ENCODE peak calls at places on chromosomes 6 and 20, in nine cellular contexts. S is PC-9; L is HFFc6; Z is epithelial cell of esophagus; N is GM12865; X is pancreas; H is CD8-positive, alpha-beta T cell; W is brain microvascular endothelial cell; E is lung. K is an unnamed sample.

GRCh38 chr6:83019741-83020140 is 45.9 kb downstream of the UBE3D start:
- DNase-seq in S (no peak), L (no peak), Z (no peak), N (no peak), X (no peak), H (no peak), W (no peak), E (no peak), K (no peak)

GRCh38 chr6:163586888-163587287 is 172.4 kb downstream of the QKI start:
- DNase-seq in S (no peak), L (no peak), Z (no peak), N (no peak), X (no peak), H (no peak), W (no peak), E (no peak), K (no peak)

GRCh38 chr20:34220581-34220980 is 20.6 kb upstream of the ASIP start:
- DNase-seq in S (no peak), L (peak; percentile 84), Z (peak; percentile 58), N (no peak), X (no peak), H (no peak), W (peak; percentile 38), E (no peak), K (peak; percentile 24)

GRCh38 chr6:161406633-161407032 is 132.8 kb upstream of the AGPAT4 start:
- DNase-seq in S (no peak), L (no peak), Z (peak; percentile 99), N (no peak), X (no peak), H (no peak), W (peak; percentile 93), E (no peak), K (peak; percentile 75)

GRCh38 chr20:36744764-36745191 is 1.1 kb downstream of the NDRG3 start:
- DNase-seq in S (peak; percentile 65), L (peak; percentile 47), Z (peak; percentile 52), N (no peak), X (peak; percentile 62), H (no peak), W (peak; percentile 5), E (no peak), K (no peak)

GRCh38 chr6:45448417-45449389 is 71.0 kb upstream of the SUPT3H start:
- DNase-seq in S (no peak), L (peak; percentile 79), Z (no peak), N (peak; percentile 3), X (no peak), H (no peak), W (no peak), E (no peak), K (peak; percentile 65)

GRCh38 chr6:73309534-73309783 is 44.6 kb downstream of the DPPA5 start:
- DNase-seq in S (no peak), L (no peak), Z (peak; percentile 36), N (no peak), X (no peak), H (no peak), W (no peak), E (no peak), K (no peak)

GRCh38 chr6:107209406-107209939 is 94.2 kb upstream of the BEND3 start:
- DNase-seq in S (no peak), L (no peak), Z (no peak), N (no peak), X (no peak), H (no peak), W (no peak), E (no peak), K (no peak)

GRCh38 chr6:170036916-170037315 is 254.0 kb downstream of the DLL1 start:
- DNase-seq in S (no peak), L (no peak), Z (no peak), N (no peak), X (peak; percentile 29), H (no peak), W (no peak), E (no peak), K (no peak)

GRCh38 chr20:10711903-10712373 is 38.1 kb upstream of the JAG1 start:
- DNase-seq in S (no peak), L (no peak), Z (no peak), N (no peak), X (no peak), H (no peak), W (no peak), E (no peak), K (no peak)

GRCh38 chr20:24677626-24678328 is 208.3 kb downstream of the SYNDIG1 start:
- DNase-seq in S (no peak), L (no peak), Z (no peak), N (no peak), X (no peak), H (no peak), W (no peak), E (no peak), K (no peak)

GRCh38 chr20:58647814-58648501 is 3.1 kb upstream of the STX16 start:
- DNase-seq in S (no peak), L (peak; percentile 70), Z (no peak), N (no peak), X (no peak), H (no peak), W (no peak), E (no peak), K (peak; percentile 74)

GRCh38 chr6:10583509-10583908 is 62.4 kb downstream of the GCNT2 start:
- DNase-seq in S (no peak), L (no peak), Z (no peak), N (no peak), X (no peak), H (no peak), W (no peak), E (no peak), K (no peak)

GRCh38 chr20:18989736-18990474 is 176.3 kb downstream of the SCP2D1 start:
- DNase-seq in S (no peak), L (no peak), Z (no peak), N (no peak), X (no peak), H (no peak), W (no peak), E (no peak), K (no peak)

GRCh38 chr6:41942045-41942851 is 640 bp upstream of the CCND3 start:
- DNase-seq in S (no peak), L (no peak), Z (peak; percentile 79), N (no peak), X (no peak), H (no peak), W (no peak), E (no peak), K (peak; percentile 35)

GRCh38 chr6:127918506-127919427 is 17.9 kb upstream of the THEMIS start:
- DNase-seq in S (no peak), L (no peak), Z (no peak), N (no peak), X (no peak), H (no peak), W (no peak), E (no peak), K (no peak)

GRCh38 chr6:168121308-168121665 is 42.3 kb upstream of the FRMD1 start:
- DNase-seq in S (no peak), L (no peak), Z (no peak), N (no peak), X (peak; percentile 26), H (no peak), W (no peak), E (no peak), K (no peak)

DNA sequence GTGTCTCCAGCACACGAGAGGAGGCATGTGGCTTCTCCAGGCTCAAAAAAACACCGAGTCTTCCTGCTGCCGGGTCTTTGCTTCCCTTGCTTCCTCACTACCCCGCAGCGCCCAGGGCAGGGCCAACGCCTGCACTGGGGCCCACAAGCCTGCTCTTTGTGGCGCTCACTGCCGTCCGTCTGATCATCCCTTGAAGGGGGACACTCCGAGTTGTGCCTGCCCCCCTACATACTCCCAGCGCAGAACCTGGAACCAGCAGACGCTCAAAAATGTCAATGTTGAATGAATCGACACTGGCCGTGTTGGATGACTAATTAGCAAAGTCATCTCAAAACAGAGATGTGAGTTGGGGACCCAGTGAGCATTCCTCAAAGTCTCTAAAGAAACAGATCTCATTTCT is 8.1 kb upstream of the ARFGAP1 start:
- DNase-seq in S (no peak), L (no peak), Z (peak; percentile 9), N (no peak), X (no peak), H (no peak), W (no peak), E (no peak), K (no peak)
- TF ChIP-seq CTCF in S (no peak), L (no peak), Z (no peak), N (no peak), X (no peak), H (no peak), W (no peak), E (no peak), K (no peak)

GRCh38 chr20:46324960-46325703 is 16.8 kb upstream of the CDH22 start:
- DNase-seq in S (peak; percentile 40), L (peak; percentile 34), Z (peak; percentile 40), N (peak; percentile 26), X (no peak), H (no peak), W (peak; percentile 35), E (no peak), K (no peak)
- TF ChIP-seq CTCF in S (peak; percentile 70), L (peak; percentile 69), Z (peak; percentile 32), N (peak; percentile 22), X (no peak), H (no peak), W (peak; percentile 69), E (no peak), K (peak; percentile 48)

GRCh38 chr6:137589067-137589848 is 95.1 kb upstream of the OLIG3 start:
- DNase-seq in S (peak; percentile 50), L (peak; percentile 21), Z (peak; percentile 77), N (peak; percentile 92), X (no peak), H (peak; percentile 51), W (peak; percentile 29), E (no peak), K (peak; percentile 13)
- TF ChIP-seq CTCF in S (peak; percentile 96), L (peak; percentile 63), Z (peak; percentile 64), N (peak; percentile 80), X (no peak), H (peak; percentile 61), W (peak; percentile 58), E (peak; percentile 38), K (peak; percentile 42)

GRCh38 chr6:134921980-134922313 is 28.0 kb downstream of the ALDH8A1 start:
- DNase-seq in S (no peak), L (no peak), Z (no peak), N (no peak), X (no peak), H (no peak), W (no peak), E (no peak), K (no peak)

GRCh38 chr6:134920422-134920821 is 29.5 kb downstream of the ALDH8A1 start:
- DNase-seq in S (no peak), L (no peak), Z (peak; percentile 55), N (no peak), X (no peak), H (no peak), W (no peak), E (no peak), K (no peak)

GRCh38 chr6:134921276-134921979 is 28.5 kb downstream of the ALDH8A1 start:
- DNase-seq in S (no peak), L (no peak), Z (no peak), N (no peak), X (no peak), H (no peak), W (no peak), E (no peak), K (no peak)

DNA sequence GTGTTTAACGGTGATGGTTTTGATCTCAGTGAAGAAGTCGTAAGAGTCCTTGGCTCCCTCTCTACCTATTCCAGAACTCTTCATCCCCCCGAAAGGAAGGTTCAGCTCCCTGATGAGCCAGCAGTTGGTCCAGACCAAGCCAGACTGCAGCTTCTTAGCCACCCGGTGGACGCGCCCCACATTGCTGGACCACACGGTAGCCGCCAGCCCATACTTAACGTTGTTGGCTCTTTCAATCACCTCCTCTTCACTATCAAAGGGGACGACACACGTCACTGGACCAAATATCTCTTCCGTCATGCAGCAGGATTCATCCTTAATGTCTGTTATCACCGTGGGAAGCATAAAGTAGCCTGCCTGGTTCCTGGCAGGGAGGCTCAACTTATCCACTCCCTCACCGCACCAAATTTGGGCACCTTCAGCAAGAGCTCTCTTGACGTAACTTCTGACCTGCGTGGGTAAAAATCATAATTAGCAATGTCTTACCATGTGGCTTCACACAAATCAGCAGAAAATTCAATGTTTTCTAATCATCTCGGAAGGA is 31.4 kb downstream of the ALDH8A1 start:
- DNase-seq in S (no peak), L (no peak), Z (no peak), N (no peak), X (no peak), H (no peak), W (no peak), E (no peak), K (no peak)
- TF ChIP-seq CTCF in S (no peak), L (peak; percentile 12), Z (no peak), N (no peak), X (no peak), H (no peak), W (peak; percentile 18), E (no peak), K (no peak)